ENCODE peak calls at places on chromosomes 4 and X, in nine cellular contexts. N, G, B, R, W, L, E, U and T are unnamed samples. For H3K27me3, the result is how much of the 10 kb centered on the place peaks cover.

GRCh38 chr4:184382189-184382846 is 92.0 kb downstream of the IRF2 start:
- DNase-seq in E (no peak), R (no peak), G (no peak), U (no peak), L (no peak), N (no peak), W (no peak), B (no peak), T (no peak)

GRCh38 chr4:86896596-86896995 is 4.4 kb upstream of the C4orf36 start:
- DNase-seq in G (peak), L (no peak), N (no peak), R (peak), U (no peak), W (no peak), B (no peak), E (no peak), T (no peak)

GRCh38 chrX:9340619-9341304 is 124.1 kb upstream of the TBL1X start:
- DNase-seq in G (peak), N (no peak), B (peak), R (peak), U (no peak), L (no peak), W (no peak), E (peak), T (peak)

GRCh38 chrX:25003066-25003849 is 12.5 kb downstream of the ARX start:
- DNase-seq in U (no peak), G (no peak), N (no peak), B (no peak), R (no peak), L (no peak), W (no peak), E (no peak), T (no peak)

GRCh38 chrX:46831620-46832327 is 5.1 kb upstream of the RP2 start:
- DNase-seq in G (peak), L (no peak), E (no peak), R (no peak), W (no peak), N (no peak), U (peak), B (no peak), T (no peak)

GRCh38 chrX:18146954-18147353 is 73.7 kb downstream of the BEND2 start:
- DNase-seq in E (peak), U (peak), W (no peak), N (no peak), G (peak), R (no peak), B (no peak), L (no peak), T (no peak)

GRCh38 chr4:90215286-90215685 is 88.1 kb downstream of the CCSER1 start:
- DNase-seq in B (no peak), E (peak), R (no peak), U (no peak), G (no peak), L (no peak), N (no peak), W (no peak), T (no peak)

GRCh38 chr4:164169591-164169990 is 584.3 kb upstream of the SMIM31 start:
- DNase-seq in G (peak), W (no peak), N (no peak), E (no peak), R (no peak), U (peak), B (no peak), L (no peak), T (no peak)

GRCh38 chr4:7760228-7760627 is 179.4 kb downstream of the AFAP1 start:
- DNase-seq in U (no peak), R (no peak), G (no peak), B (no peak), E (no peak), W (no peak), L (no peak), N (no peak), T (no peak)

GRCh38 chr4:150903603-150904002 is 111.5 kb downstream of the LRBA start:
- DNase-seq in W (no peak), N (no peak), E (no peak), L (no peak), B (no peak), U (no peak), G (no peak), R (no peak), T (no peak)

GRCh38 chr4:109864134-109864533 is 16.2 kb downstream of the LRIT3 start:
- DNase-seq in G (no peak), R (no peak), N (no peak), U (no peak), E (no peak), B (no peak), L (no peak), W (no peak), T (no peak)

GRCh38 chr4:107034982-107035710 is 967 bp downstream of the DKK2 start:
- DNase-seq in R (peak), W (no peak), N (no peak), U (peak), L (peak), B (peak), G (peak), E (no peak), T (peak)

GRCh38 chrX:35665311-35665710 is 132.8 kb upstream of the MAGEB16 start:
- DNase-seq in B (no peak), W (no peak), N (no peak), R (no peak), L (no peak), U (no peak), E (no peak), G (no peak), T (no peak)

DNA sequence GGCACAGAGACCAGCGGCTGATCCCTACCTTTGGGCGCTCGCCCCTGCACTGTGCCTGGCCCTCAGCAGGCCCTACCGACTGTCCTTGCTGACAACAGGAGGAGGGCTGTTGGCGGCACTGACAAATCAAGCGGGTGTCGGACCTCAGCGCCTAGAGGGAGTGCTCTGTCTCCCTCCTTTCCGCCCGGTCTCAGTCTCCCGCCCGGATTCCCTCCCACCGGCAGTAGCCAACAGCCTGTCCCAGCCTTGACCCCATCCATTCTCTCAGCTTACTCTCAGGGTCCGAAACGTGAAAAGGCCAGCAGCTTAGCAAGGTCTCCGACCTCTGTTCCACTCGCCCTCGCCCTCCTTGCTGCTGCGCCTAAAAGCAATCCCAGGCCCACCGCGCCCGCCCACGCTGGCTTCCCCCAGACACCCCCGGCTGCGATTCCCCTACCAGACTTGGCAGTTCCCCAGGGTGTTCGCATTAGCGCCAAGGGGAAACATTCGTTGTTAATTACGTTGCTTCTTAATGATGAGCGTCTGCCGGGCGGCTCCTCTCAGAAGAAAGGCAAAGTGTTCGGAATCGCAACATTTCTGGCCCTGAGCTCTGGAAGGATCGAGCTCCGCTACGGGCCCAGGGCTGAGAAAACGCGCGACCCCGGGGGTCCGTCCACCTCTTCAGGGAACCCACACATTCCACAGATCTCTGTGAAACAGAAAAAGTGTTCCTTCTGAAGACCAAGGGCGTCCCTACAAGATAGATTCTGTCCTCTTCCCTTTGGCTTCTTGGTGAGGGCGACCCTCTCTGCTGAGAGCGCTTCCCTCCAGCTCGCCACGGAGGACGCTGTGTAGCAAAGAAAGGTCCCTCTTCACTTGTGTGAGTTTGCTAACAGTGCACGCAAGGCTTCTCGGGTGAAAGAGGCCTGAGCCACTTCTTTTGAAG is 96.1 kb downstream of the SOWAHB start:
- DNase-seq in R (no peak), G (peak), W (no peak), U (peak), N (no peak), B (peak), L (no peak), E (no peak), T (no peak)
- H3K4me3 ChIP-seq in R (no peak), G (peak), W (peak), U (peak), N (peak), B (peak), L (no peak), E (no peak), T (no peak)

DNA sequence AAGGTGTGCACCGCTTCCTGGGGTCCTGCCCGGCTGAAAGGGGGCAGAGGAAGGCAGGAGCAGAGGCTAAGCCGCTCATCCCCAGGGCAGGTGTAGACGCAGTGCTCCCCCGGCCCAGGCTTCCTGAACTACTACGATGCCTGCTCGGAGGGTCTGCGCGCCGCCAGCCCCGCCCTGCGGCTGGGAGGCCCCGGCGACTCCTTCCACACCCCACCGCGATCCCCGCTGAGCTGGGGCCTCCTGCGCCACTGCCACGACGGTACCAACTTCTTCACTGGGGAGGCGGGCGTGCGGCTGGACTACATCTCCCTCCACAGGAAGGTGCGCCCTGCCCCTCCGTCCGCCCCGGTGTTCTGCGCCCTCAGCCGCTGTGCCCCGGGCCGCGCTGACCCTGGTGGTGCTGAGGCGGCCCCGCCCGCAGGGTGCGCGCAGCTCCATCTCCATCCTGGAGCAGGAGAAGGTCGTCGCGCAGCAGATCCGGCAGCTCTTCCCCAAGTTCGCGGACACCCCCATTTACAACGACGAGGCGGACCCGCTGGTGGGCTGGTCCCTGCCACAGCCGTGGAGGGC is 8.4 kb upstream of the SLC26A1 start:
- DNase-seq in U (no peak), B (no peak), G (no peak), L (no peak), W (no peak), R (no peak), N (no peak), E (no peak), T (no peak)
- H3K27me3 ChIP-seq in U (half or more), B (under half), G (under half), L (under half), W (half or more), R (half or more), N (under half), E (under half), T (under half)

GRCh38 chr4:118811008-118811764 is 24.7 kb downstream of the SEC24D start:
- DNase-seq in R (no peak), W (no peak), U (no peak), N (no peak), L (no peak), E (no peak), B (peak), G (peak), T (no peak)
- H3K4me3 ChIP-seq in R (no peak), W (no peak), U (no peak), N (no peak), L (no peak), E (no peak), B (no peak), G (no peak), T (no peak)

GRCh38 chrX:139224953-139225665 is 305.4 kb upstream of the F9 start:
- DNase-seq in R (no peak), B (no peak), U (no peak), L (no peak), W (no peak), G (peak), E (no peak), N (no peak), T (no peak)
- H3K27me3 ChIP-seq in R (under half), B (under half), U (under half), L (under half), W (under half), G (under half), E (under half), N (under half), T (under half)

DNA sequence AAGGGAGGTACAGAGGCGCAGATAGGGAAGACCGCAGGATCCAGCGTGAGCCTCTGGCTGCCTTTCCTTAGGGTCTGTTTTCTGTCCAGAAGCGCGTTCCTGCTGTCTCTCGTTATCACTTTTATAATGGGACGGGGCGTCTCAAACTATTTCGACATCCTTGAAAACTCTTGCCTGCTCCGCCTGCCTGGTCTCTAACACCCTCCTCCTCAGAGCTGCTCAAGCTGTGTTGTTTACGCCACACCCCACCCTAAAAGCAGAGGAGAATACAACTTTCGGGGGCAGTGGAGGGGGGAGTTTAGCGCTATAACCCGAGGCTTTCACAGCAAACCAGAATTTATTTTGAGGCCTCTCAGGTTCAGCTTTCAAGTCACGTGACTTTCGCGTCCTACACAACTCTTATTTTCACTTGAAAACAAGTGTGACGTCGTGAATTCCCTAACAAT is 646 bp upstream of the FAM3A start:
- DNase-seq in L (no peak), B (peak), G (peak), W (no peak), N (no peak), U (no peak), R (no peak), E (peak), T (no peak)
- H3K4me3 ChIP-seq in L (peak), B (peak), G (peak), W (peak), N (peak), U (peak), R (peak), E (peak), T (peak)

GRCh38 chrX:65961714-65962113 is 78.2 kb downstream of the VSIG4 start:
- DNase-seq in W (no peak), B (no peak), E (no peak), U (no peak), L (no peak), N (no peak), R (no peak), G (no peak), T (no peak)
- H3K27me3 ChIP-seq in W (under half), B (under half), E (under half), U (under half), L (under half), N (under half), R (under half), G (under half), T (under half)

DNA sequence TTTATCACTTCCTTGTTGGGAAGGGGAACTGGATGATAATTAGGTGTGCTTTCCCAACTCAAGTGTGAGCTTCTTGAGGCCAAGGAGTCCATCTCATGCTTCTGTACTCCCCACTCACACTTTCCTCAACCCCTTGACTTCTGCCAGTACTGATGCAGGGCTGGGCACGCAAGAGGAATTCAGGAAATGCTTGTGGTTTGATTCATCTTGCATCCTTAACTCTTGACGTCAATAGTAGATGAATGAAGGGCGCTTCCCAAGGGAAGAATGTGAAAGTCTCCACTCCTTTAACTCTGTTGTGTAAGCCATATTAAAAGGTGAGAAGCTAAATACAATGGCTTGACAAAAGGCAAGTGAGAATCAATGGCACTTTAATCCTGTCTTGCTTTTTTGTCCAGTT is 101.8 kb downstream of the AGTR2 start:
- DNase-seq in N (no peak), G (peak), L (no peak), U (peak), R (no peak), B (no peak), W (no peak), E (no peak), T (peak)
- H3K4me3 ChIP-seq in N (no peak), G (no peak), L (no peak), U (no peak), R (no peak), B (no peak), W (no peak), E (no peak), T (no peak)